ENCODE peak calls at places on chromosome 18, in ten cellular contexts. H, I, P, L, Q, J, X, S, E and R are unnamed samples.

GRCh38 chr18:79571221-79572092 is 108.1 kb upstream of the CTDP1 start:
- DNase-seq in H (no peak), I (no peak), P (no peak), L (no peak), Q (no peak), J (no peak), X (no peak), S (no peak), E (no peak), R (no peak)

GRCh38 chr18:36083729-36084128 is 16.4 kb upstream of the RPRD1A start:
- DNase-seq in H (no peak), I (no peak), P (no peak), L (no peak), Q (no peak), J (no peak), X (no peak), S (no peak), E (no peak), R (no peak)

GRCh38 chr18:78685980-78686530 is 293.6 kb upstream of the SALL3 start:
- DNase-seq in H (no peak), I (no peak), P (no peak), L (no peak), Q (no peak), J (no peak), X (no peak), S (no peak), E (no peak), R (no peak)

GRCh38 chr18:50602466-50602865 is 42.6 kb downstream of the MAPK4 start:
- DNase-seq in H (no peak), I (no peak), P (no peak), L (no peak), Q (no peak), J (no peak), X (no peak), S (no peak), E (no peak), R (no peak)

GRCh38 chr18:47251289-47252120 is at the start of gene SKOR2:
- DNase-seq in H (no peak), I (peak), P (no peak), L (no peak), Q (no peak), J (no peak), X (no peak), S (peak), E (no peak), R (no peak)

GRCh38 chr18:59516356-59517155 is 157.5 kb upstream of the LMAN1 start:
- DNase-seq in H (peak), I (no peak), P (peak), L (peak), Q (peak), J (peak), X (no peak), S (peak), E (peak), R (no peak)

GRCh38 chr18:62690416-62690815 is 24.9 kb upstream of the PHLPP1 start:
- DNase-seq in H (no peak), I (no peak), P (no peak), L (no peak), Q (no peak), J (no peak), X (no peak), S (no peak), E (no peak), R (no peak)

GRCh38 chr18:59742325-59743111 is 45.3 kb upstream of the CCBE1 start:
- DNase-seq in H (no peak), I (no peak), P (no peak), L (no peak), Q (peak), J (no peak), X (no peak), S (no peak), E (peak), R (no peak)

GRCh38 chr18:22913861-22914260 is 19.3 kb upstream of the RBBP8 start:
- DNase-seq in H (no peak), I (no peak), P (no peak), L (no peak), Q (no peak), J (no peak), X (no peak), S (no peak), E (no peak), R (no peak)

GRCh38 chr18:28457784-28458183 is 280.9 kb upstream of the CDH2 start:
- DNase-seq in H (no peak), I (no peak), P (no peak), L (no peak), Q (no peak), J (no peak), X (no peak), S (no peak), E (no peak), R (no peak)

GRCh38 chr18:23588836-23589560 is 2.7 kb upstream of the NPC1 start:
- DNase-seq in H (peak), I (no peak), P (no peak), L (no peak), Q (no peak), J (no peak), X (no peak), S (no peak), E (peak), R (no peak)

GRCh38 chr18:51399491-51400122 is 202.1 kb upstream of the MEX3C start:
- DNase-seq in H (no peak), I (no peak), P (no peak), L (no peak), Q (no peak), J (no peak), X (no peak), S (no peak), E (no peak), R (no peak)

GRCh38 chr18:24022141-24022540 is 7.6 kb downstream of the TTC39C start:
- DNase-seq in H (no peak), I (no peak), P (no peak), L (no peak), Q (no peak), J (no peak), X (no peak), S (no peak), E (peak), R (no peak)

GRCh38 chr18:59787998-59788875 is 91.0 kb upstream of the CCBE1 start:
- DNase-seq in H (peak), I (no peak), P (peak), L (no peak), Q (peak), J (no peak), X (no peak), S (no peak), E (peak), R (no peak)

GRCh38 chr18:3871687-3872086 is 421.7 kb downstream of the TGIF1 start:
- DNase-seq in H (no peak), I (no peak), P (no peak), L (no peak), Q (no peak), J (no peak), X (no peak), S (no peak), E (no peak), R (no peak)

GRCh38 chr18:48010264-48010663 is 79.8 kb upstream of the SMAD2 start:
- DNase-seq in H (no peak), I (no peak), P (no peak), L (no peak), Q (no peak), J (no peak), X (no peak), S (no peak), E (no peak), R (no peak)

GRCh38 chr18:25737710-25738251 is 352.6 kb downstream of the SS18 start:
- DNase-seq in H (peak), I (no peak), P (no peak), L (no peak), Q (peak), J (no peak), X (no peak), S (no peak), E (peak), R (no peak)

GRCh38 chr18:58405107-58405898 is 223.6 kb downstream of the ALPK2 start:
- DNase-seq in H (no peak), I (no peak), P (no peak), L (no peak), Q (no peak), J (no peak), X (no peak), S (no peak), E (no peak), R (no peak)
- TF ChIP-seq CTCF in H (no peak), I (no peak), P (no peak), L (no peak), Q (no peak), J (no peak), X (no peak), S (no peak), E (no peak), R (no peak)

DNA sequence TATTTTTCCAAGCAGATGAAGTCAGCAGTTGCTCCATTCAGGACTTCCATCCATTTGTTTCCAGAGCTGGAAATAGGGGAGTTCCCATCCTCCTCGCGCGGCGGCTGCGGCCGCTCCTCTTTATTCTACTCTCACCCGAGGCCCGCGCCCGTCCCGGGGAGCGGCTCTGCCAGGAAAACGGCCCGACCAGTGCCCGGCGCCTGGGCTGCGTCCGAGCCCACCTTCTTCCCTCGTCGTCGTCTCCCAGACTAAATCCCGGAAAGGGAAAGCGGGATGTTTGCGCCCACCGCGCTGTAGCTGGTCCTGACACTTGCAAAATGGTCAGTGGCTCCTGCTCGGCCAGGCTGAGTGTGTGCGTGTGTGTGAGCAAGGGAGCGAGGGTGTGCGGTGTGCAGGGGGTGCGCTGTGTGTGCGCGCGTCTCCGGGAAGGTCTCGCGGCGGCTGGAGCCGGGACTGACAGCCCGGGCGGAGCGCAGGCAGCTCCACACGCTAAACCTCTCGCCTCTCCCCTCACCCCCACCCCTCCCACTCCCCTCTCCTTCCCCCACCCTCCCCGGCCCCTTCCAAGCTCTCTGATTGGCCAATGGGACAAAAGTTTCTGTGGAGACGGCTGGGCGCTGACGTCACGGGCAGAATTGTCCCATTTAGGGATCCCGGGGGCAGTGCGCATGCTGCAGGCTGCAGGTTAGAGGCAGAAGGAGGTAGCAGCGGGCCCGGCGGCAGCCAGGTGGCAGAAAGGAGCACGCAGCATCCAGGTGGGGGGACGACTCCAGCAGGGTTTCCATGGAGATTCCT is at the start of gene NOL4:
- DNase-seq in H (peak), I (peak), P (peak), L (peak), Q (no peak), J (no peak), X (peak), S (peak), E (peak), R (peak)
- TF ChIP-seq CTCF in H (peak), I (peak), P (no peak), L (peak), Q (no peak), J (peak), X (no peak), S (no peak), E (peak), R (peak)

DNA sequence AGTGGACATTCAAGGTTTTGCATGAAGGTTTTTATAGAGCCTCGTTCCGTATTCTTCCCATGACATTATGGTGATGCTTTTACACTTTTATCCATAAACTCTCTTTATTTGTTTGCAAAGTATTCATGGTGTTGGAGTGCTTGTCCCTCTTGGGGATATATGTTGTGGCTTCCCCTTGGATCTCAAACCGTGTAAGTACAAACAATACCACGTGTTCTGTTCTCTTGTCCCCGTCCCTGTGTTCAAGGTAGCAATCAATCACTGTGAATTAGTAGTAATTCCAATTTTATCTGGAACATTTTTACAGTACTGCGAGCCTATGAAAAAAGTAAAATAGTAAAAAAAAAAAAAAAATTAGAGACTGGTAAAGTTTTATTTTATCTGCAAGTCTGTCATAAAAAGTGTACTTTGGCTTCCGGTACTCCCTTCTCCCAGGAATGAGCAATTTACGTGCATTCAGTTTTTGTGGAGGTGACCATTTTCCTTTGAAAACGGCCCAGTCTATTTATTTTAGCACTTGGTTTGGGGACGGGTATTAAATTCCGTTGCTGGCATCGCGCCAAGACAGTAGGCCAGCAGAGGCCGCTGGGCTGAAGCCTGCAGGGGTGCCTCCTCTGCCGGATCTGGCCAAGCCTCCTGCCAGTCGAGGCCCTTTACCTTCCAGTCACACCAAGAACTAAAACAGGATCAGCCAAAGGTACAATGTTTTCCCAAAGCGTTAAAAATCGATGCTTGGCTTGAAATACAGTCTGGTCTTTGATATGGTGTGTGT is 175.7 kb downstream of the SOCS6 start:
- DNase-seq in H (peak), I (peak), P (peak), L (peak), Q (peak), J (peak), X (peak), S (peak), E (peak), R (peak)
- TF ChIP-seq CTCF in H (peak), I (peak), P (peak), L (no peak), Q (peak), J (peak), X (no peak), S (peak), E (peak), R (peak)

DNA sequence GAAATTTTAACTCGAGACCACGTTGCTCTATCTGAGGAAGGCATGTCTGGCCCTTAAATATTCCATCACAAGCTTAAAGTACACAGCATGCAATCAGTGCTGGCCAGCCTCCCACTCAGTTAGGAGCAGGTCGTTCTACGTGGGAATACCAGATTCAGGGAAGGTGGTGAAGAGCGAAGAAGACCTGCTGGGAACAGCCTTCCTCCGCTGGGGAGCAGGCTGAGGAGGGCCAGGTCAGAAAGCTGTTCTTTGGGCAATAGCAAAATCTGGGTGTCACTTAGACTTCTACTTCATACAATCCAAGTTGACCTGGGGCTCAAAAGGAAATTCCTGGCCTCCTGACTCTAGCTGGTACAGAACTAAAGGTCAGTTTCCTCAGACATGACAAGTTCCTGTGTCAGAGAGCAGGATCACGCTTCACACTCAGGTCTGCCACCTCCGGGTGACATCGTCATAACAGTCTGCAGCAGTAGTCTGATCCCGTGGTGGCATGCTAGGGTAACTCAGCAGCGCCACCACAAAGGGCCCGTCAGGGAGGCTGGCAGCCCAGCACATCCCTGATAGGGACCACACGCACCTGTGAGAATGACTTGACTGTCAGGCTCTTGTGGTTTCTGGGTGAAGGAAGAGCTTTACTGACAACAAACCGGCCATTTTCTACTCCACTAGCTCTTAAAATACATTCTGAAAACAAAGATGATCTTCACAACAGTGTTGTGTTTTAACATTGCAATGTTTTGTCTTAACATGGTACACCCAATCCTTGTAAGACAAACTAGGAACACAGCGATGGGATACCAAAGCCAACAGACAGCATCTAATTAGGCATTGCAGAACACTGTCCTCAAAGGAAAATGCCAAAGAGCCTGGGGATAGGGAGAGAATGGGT is 35.2 kb upstream of the NAPG start:
- DNase-seq in H (peak), I (no peak), P (peak), L (peak), Q (no peak), J (no peak), X (peak), S (no peak), E (no peak), R (no peak)
- TF ChIP-seq CTCF in H (no peak), I (no peak), P (peak), L (no peak), Q (no peak), J (no peak), X (peak), S (no peak), E (no peak), R (peak)

DNA sequence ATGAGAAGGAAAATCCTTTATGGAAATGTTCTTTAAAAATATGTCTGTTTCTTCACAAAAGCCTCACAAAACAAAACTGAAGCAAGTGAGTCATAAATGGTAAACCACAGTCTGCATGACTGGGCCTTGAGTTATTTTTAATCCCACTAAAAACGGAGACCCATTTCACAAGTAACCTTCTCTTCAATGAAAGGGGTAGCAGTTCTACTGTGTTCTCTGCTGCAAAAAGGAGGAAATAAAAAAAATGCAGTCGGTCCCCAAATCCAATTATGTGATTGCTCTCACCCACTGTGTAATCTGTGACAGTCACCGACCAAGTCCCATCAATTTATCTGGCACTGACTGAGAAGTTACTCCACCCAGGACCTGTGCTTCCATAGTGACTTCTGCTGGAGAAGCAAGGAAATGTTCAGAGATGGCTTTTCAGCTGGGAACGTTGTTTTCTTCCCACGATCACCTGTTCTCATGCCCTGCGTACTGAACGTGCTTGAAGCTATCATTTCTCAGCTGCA is 79.8 kb upstream of the TMEM200C start:
- DNase-seq in H (no peak), I (no peak), P (no peak), L (no peak), Q (no peak), J (no peak), X (peak), S (no peak), E (peak), R (no peak)
- TF ChIP-seq CTCF in H (no peak), I (no peak), P (no peak), L (no peak), Q (no peak), J (no peak), X (no peak), S (no peak), E (peak), R (no peak)

GRCh38 chr18:55228191-55228590 is 268.9 kb upstream of the CCDC68 start:
- DNase-seq in H (no peak), I (no peak), P (peak), L (no peak), Q (peak), J (no peak), X (no peak), S (no peak), E (peak), R (no peak)
- TF ChIP-seq CTCF in H (no peak), I (no peak), P (no peak), L (no peak), Q (peak), J (no peak), X (no peak), S (no peak), E (no peak), R (no peak)

GRCh38 chr18:76985156-76985950 is 147.2 kb downstream of the MBP start:
- DNase-seq in H (no peak), I (no peak), P (no peak), L (no peak), Q (no peak), J (no peak), X (no peak), S (no peak), E (no peak), R (no peak)

GRCh38 chr18:76983184-76983583 is 149.4 kb downstream of the MBP start:
- DNase-seq in H (peak), I (peak), P (peak), L (peak), Q (peak), J (peak), X (peak), S (peak), E (peak), R (peak)

GRCh38 chr18:76984193-76985155 is 148.1 kb downstream of the MBP start:
- DNase-seq in H (no peak), I (no peak), P (no peak), L (no peak), Q (no peak), J (no peak), X (no peak), S (no peak), E (no peak), R (no peak)

GRCh38 chr18:76982038-76982437 is 150.5 kb downstream of the MBP start:
- DNase-seq in H (no peak), I (no peak), P (no peak), L (no peak), Q (no peak), J (no peak), X (no peak), S (no peak), E (no peak), R (no peak)

DNA sequence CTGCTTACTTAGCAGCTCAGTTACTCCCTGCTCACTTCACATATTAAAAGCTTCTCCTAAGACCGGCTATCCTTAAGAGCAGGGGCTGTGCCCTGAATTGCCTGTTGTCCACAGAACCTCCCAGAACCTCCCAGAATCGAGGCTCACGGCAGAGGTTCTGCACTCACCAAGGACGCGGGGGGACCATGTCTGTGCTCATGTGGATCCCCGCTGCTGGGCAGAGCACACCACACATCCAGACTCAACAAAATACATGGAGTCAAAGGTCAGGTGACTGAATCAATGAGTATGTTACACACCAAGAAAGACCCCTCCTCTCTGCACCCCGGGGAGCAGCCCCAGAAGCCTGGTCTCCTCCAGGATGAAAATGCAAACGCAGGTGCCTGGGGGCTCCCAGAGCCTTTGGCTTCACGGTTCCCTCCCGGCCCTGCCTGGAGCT is 149.0 kb downstream of the MBP start:
- DNase-seq in H (no peak), I (no peak), P (no peak), L (no peak), Q (no peak), J (no peak), X (no peak), S (no peak), E (no peak), R (no peak)
- TF ChIP-seq CTCF in H (no peak), I (no peak), P (no peak), L (peak), Q (peak), J (no peak), X (no peak), S (no peak), E (no peak), R (no peak)

GRCh38 chr18:2134364-2134763 is 436.9 kb downstream of the METTL4 start:
- DNase-seq in H (no peak), I (no peak), P (no peak), L (no peak), Q (no peak), J (no peak), X (no peak), S (no peak), E (no peak), R (no peak)
- TF ChIP-seq CTCF in H (no peak), I (no peak), P (no peak), L (no peak), Q (no peak), J (no peak), X (no peak), S (no peak), E (peak), R (no peak)